ENCODE peak calls at places on chromosome 21, in ten cellular contexts. J, Y, O, P, G, S, L, T, Q and W are unnamed samples.

GRCh38 chr21:25639922-25640670 is 1.0 kb downstream of the JAM2 start:
- DNase-seq in J (no peak), Y (peak; percentile 59), O (no peak), P (peak; percentile 78), G (peak; percentile 2), S (no peak), L (no peak), T (no peak), Q (no peak), W (peak; percentile 62)

GRCh38 chr21:41583274-41583790 is 75.4 kb upstream of the TMPRSS2 start:
- DNase-seq in J (no peak), Y (no peak), O (peak; percentile 90), P (no peak), G (no peak), S (no peak), L (no peak), T (peak; percentile 72), Q (peak; percentile 93), W (no peak)

GRCh38 chr21:33751120-33751519 is 108.8 kb downstream of the ITSN1 start:
- DNase-seq in J (peak; percentile 18), Y (no peak), O (peak; percentile 11), P (no peak), G (peak; percentile 34), S (peak; percentile 27), L (no peak), T (no peak), Q (no peak), W (no peak)

GRCh38 chr21:44378646-44379581 is 25.5 kb downstream of the TRPM2 start:
- DNase-seq in J (no peak), Y (no peak), O (no peak), P (no peak), G (no peak), S (no peak), L (no peak), T (no peak), Q (no peak), W (no peak)

GRCh38 chr21:38990424-38990794 is 184.7 kb downstream of the ETS2 start:
- DNase-seq in J (no peak), Y (peak; percentile 58), O (no peak), P (no peak), G (no peak), S (no peak), L (no peak), T (no peak), Q (peak; percentile 36), W (peak; percentile 46)

GRCh38 chr21:42027804-42028753 is 17.9 kb upstream of the ZBTB21 start:
- DNase-seq in J (no peak), Y (no peak), O (no peak), P (no peak), G (no peak), S (no peak), L (no peak), T (no peak), Q (no peak), W (no peak)

GRCh38 chr21:41665766-41666595 is 100.9 kb downstream of the RIPK4 start:
- DNase-seq in J (no peak), Y (no peak), O (no peak), P (peak; percentile 65), G (no peak), S (no peak), L (no peak), T (no peak), Q (no peak), W (no peak)

GRCh38 chr21:29786509-29786908 is 153.3 kb downstream of the GRIK1 start:
- DNase-seq in J (no peak), Y (no peak), O (no peak), P (no peak), G (no peak), S (no peak), L (no peak), T (no peak), Q (no peak), W (no peak)

GRCh38 chr21:43361493-43362296 is 65.2 kb downstream of the SIK1 start:
- DNase-seq in J (no peak), Y (no peak), O (peak; percentile 90), P (peak; percentile 87), G (no peak), S (peak; percentile 62), L (peak; percentile 60), T (no peak), Q (no peak), W (no peak)

DNA sequence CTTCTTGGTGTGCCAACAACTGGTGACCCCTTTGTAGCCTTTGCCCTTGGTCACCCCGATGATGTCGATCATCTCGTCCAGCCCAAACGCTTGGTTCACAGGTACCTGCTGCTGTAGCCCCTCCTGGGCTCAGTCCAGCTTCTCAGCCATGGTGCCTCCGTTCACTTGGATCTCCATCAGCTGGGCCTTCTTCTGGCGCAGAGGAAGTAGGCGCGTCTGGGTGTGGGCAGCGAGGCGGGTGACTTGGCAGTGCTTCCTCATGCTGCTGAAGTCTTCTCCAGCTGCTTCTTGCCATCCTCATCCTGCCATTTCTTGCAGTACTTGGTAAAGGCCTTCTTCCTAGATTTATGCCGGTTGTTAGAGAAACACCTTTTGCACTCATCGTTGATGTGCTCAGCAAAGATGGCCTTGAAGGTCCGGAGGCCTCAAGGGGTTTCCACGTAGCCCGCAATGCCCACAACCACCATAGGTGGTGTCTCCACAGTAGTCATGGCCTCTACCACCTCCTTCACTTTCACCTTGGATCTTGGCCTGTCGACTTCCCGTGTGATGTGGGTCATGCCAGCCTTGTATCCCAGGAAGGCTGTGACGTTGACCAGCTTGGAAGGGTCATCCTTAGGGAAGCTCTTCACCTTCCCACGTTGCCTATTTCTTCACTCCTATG is 13.0 kb downstream of the DOP1B start:
- DNase-seq in J (no peak), Y (no peak), O (no peak), P (peak; percentile 82), G (no peak), S (no peak), L (no peak), T (no peak), Q (no peak), W (no peak)
- TF ChIP-seq CTCF in J (no peak), Y (no peak), O (no peak), P (no peak), G (no peak), S (no peak), L (no peak), T (no peak), Q (no peak), W (no peak)

GRCh38 chr21:16426936-16427335 is 697.2 kb downstream of the USP25 start:
- DNase-seq in J (no peak), Y (no peak), O (no peak), P (no peak), G (peak; percentile 43), S (no peak), L (no peak), T (no peak), Q (no peak), W (no peak)
- TF ChIP-seq CTCF in J (no peak), Y (no peak), O (no peak), P (no peak), G (no peak), S (no peak), L (no peak), T (no peak), Q (no peak), W (no peak)

GRCh38 chr21:18369115-18369514 is 34.5 kb downstream of the TMPRSS15 start:
- DNase-seq in J (peak; percentile 0), Y (peak; percentile 61), O (no peak), P (no peak), G (peak; percentile 4), S (no peak), L (no peak), T (no peak), Q (no peak), W (no peak)
- TF ChIP-seq CTCF in J (no peak), Y (peak; percentile 55), O (no peak), P (no peak), G (no peak), S (no peak), L (no peak), T (no peak), Q (no peak), W (peak; percentile 33)

DNA sequence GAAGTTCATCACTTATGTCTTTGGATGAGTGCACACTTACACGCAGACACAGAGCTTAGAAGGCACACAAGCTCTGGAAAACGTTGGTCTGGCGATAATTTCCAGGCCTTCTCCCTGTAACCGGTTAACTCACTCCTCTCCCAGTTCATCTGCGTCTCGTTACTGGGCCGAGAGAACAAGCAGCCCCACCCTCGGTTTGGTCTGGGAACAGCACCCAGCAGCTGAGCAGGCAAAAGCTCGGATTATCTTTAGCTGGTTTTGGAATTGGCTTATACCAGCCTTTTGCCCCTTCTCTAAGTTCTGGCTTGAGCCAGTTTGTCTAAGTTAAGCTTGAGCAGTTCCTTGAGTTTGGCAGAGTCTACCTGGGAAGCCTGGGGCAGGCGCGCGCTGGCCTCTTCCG is 27.3 kb upstream of the COL6A1 start:
- DNase-seq in J (peak; percentile 76), Y (no peak), O (no peak), P (no peak), G (peak; percentile 79), S (peak; percentile 68), L (no peak), T (no peak), Q (no peak), W (no peak)
- TF ChIP-seq CTCF in J (peak; percentile 53), Y (peak; percentile 26), O (no peak), P (no peak), G (peak; percentile 75), S (peak; percentile 52), L (no peak), T (no peak), Q (no peak), W (no peak)